ENCODE peak calls at places on chromosome 22, in five cellular contexts. B, G, A, Q and F are unnamed samples. For H3K27me3, the result is how much of the 10 kb centered on the place peaks cover.

GRCh38 chr22:48244388-48245118 is 1482.1 kb downstream of the TBC1D22A start:
- DNase-seq in B (peak), G (no peak), A (no peak), Q (no peak), F (no peak)

GRCh38 chr22:49712195-49712791 is 115.4 kb downstream of the BRD1 start:
- DNase-seq in B (peak), G (no peak), A (no peak), Q (no peak), F (no peak)

GRCh38 chr22:49462795-49463194 is 364.9 kb downstream of the BRD1 start:
- DNase-seq in B (no peak), G (no peak), A (no peak), Q (no peak), F (no peak)

GRCh38 chr22:19766506-19767426 is 6.2 kb downstream of the TBX1 start:
- DNase-seq in B (peak), G (no peak), A (no peak), Q (no peak), F (no peak)

GRCh38 chr22:44145544-44145943 is 35.2 kb upstream of the PARVG start:
- DNase-seq in B (peak), G (no peak), A (no peak), Q (no peak), F (peak)

GRCh38 chr22:50729391-50730012 is 8.5 kb upstream of the ACR start:
- DNase-seq in B (no peak), G (peak), A (peak), Q (no peak), F (peak)

GRCh38 chr22:46578824-46579561 is 41.2 kb upstream of the GRAMD4 start:
- DNase-seq in B (no peak), G (no peak), A (no peak), Q (no peak), F (peak)

GRCh38 chr22:28024422-28024888 is 105.4 kb upstream of the PITPNB start:
- DNase-seq in B (peak), G (no peak), A (no peak), Q (peak), F (peak)

DNA sequence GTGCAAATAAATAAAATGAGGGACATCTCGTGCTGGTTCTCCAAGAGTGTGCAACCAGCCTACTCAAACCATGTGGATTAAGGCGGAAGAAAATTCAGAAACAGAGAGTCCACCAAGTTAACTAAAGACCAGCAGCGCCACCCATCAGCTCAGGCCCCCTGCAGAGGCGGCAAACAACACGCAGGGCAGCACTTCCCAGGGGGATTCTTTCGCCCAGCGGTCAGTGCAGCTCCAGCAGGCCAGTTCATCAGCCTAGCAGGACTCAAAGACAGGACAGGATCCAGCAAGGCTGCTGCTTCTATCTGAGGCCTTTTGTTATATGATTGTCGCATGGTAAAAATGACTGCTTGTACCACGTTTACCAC is 51.7 kb downstream of the PACSIN2 start:
- DNase-seq in B (no peak), G (no peak), A (no peak), Q (no peak), F (no peak)
- H3K27me3 ChIP-seq in B (under half), G (under half), A (under half), Q (under half), F (under half)

GRCh38 chr22:39662677-39663034 is 92.1 kb downstream of the CACNA1I start:
- DNase-seq in B (no peak), G (no peak), A (no peak), Q (no peak), F (no peak)
- TF ChIP-seq POLR2A in B (no peak), G (no peak), A (no peak), Q (no peak), F (no peak)

DNA sequence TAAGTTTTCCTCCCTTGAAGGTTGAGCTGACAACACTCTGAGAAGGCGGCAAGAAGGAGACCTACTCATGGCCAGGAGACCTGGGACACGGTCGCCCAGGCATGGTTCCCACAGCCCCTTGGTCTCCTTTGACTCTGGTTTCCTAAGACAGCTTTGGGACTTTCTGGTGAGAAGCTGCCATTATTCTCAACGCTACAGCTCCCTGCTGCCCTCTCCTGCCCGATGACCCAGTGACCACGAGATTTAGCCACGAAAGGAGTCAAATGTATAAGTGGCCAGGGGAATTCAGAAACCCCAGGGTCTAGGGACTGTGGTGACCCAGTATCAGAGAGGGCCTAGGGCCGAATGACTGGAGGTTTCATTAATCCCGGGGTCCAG is 696 bp upstream of the SDF2L1 start:
- DNase-seq in B (peak), G (peak), A (no peak), Q (peak), F (peak)
- TF ChIP-seq CTCF in B (peak), G (peak), A (no peak), Q (peak), F (no peak)

DNA sequence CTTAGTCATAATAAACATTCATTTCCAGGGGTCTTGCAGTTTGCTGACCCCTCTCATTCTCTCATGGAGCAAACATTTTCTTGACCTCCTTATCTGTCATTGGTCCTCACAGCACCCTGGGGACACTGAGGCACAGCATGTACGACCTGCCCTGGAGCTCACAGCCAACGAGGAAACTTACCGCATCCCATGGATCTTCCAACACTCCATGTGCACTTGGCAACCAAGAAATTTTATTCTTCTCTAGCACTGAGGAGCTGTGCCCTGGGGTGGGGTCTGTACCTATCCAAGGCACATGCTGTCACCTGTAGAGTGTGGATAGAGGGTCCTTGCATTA is 69.4 kb upstream of the IGLL5 start:
- DNase-seq in B (no peak), G (no peak), A (no peak), Q (no peak), F (no peak)
- H3K27me3 ChIP-seq in B (under half), G (under half), A (under half), Q (under half), F (under half)

DNA sequence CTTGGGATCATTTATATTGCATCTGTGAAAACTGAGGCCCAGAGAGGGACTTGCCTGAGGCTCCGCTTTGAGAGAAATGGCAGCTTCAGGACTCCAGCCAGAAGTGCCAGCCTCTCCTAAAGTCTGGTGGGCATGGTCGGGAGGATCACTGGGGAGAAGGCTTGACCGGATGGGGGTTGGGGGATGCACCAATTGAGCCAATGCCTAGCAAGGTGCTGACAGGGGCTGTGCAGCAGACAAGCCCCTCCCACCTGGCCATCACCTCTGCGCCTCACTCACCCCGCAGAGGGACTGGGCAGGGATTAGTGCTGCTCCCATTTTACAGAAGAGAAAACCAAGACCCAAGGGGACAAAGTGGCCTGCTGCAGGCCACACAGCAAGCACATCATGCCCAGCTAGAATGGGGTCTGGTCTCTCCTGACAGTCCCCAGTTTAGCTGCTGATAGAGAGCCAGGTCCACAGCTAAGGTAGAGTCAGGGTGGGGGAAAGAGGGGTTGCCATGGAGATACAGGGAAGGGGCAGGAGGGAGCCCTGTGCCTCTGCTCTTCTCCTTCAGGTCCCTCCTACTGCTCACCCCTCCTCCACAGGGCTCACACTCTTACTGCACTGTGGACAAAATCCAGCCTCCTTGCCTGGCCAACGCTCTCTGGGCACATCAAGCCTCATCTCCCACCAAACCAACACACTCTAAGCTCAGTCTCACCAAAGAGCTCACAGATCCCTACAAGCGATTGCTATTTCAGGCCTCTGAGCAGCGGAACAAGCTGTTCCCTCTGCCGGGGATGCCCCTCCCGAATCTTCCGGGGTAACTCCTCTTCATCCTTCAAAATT is 29.5 kb downstream of the TEF start:
- DNase-seq in B (peak), G (peak), A (peak), Q (no peak), F (peak)
- TF ChIP-seq POLR2A in B (no peak), G (no peak), A (peak), Q (peak), F (peak)

DNA sequence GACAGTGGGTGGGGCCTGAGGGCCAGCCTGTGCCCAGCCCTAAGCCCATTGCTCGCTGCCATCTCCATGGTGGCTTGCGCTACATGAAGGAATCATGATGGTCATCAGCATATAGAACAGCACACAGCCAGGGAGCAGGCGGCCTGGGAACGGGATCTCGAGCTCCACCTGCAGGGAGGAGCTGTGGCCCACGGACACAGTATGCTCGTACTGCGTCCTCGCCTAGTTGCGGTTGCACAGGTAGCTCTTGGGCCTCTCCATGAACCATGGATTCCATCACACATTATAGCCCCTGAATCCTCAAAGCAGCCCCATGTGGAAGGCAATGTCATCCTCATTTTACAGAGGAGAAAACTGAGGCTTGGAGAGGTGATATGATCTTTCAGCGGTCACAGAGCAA is 15.1 kb downstream of the SEC14L4 start:
- DNase-seq in B (no peak), G (no peak), A (no peak), Q (no peak), F (no peak)
- TF ChIP-seq CTCF in B (no peak), G (no peak), A (no peak), Q (no peak), F (no peak)